ENCODE peak calls at places on chromosomes 7 and 10, in four cellular contexts. M is PC-9, G is tibial artery, R is neural crest cell. Q is an unnamed sample.

GRCh38 chr10:114319406-114320248 is 80.6 kb downstream of the VWA2 start:
- DNase-seq in M (no peak), R (no peak), G (no peak), Q (no peak)

GRCh38 chr10:49592726-49593563 is 17.2 kb upstream of the SLC18A3 start:
- DNase-seq in R (peak; percentile 76), M (peak; percentile 65), G (peak; percentile 47), Q (no peak)

GRCh38 chr10:79445217-79445707 is at the start of gene ZCCHC24:
- DNase-seq in M (peak; percentile 71), R (peak; percentile 28), G (no peak), Q (no peak)

GRCh38 chr7:142709921-142710320 is 39.4 kb upstream of the PRSS1 start:
- DNase-seq in M (no peak), G (no peak), R (no peak), Q (no peak)

GRCh38 chr10:52215745-52216361 is 98.2 kb upstream of the DKK1 start:
- DNase-seq in G (no peak), R (peak; percentile 51), M (peak; percentile 41), Q (peak; percentile 37)

GRCh38 chr7:17963281-17963680 is 23.0 kb upstream of the SNX13 start:
- DNase-seq in R (no peak), G (peak; percentile 34), M (no peak), Q (no peak)

GRCh38 chr7:4682621-4683042 is 537 bp downstream of the FOXK1 start:
- DNase-seq in M (peak; percentile 43), G (peak; percentile 47), R (no peak), Q (no peak)

GRCh38 chr10:6013413-6014192 is 36.3 kb upstream of the IL15RA start:
- DNase-seq in R (no peak), M (no peak), G (no peak), Q (no peak)

GRCh38 chr7:10237306-10237705 is 736.4 kb upstream of the PHF14 start:
- DNase-seq in R (no peak), M (no peak), G (no peak), Q (no peak)

GRCh38 chr7:33845991-33846509 is 59.3 kb upstream of the BMPER start:
- DNase-seq in R (no peak), G (peak; percentile 23), M (no peak), Q (no peak)

GRCh38 chr7:86667732-86668131 is 24.0 kb downstream of the GRM3 start:
- DNase-seq in G (no peak), R (no peak), M (no peak), Q (no peak)

GRCh38 chr10:132538790-132539421 is 1.3 kb downstream of the INPP5A start:
- DNase-seq in R (no peak), G (peak; percentile 18), M (no peak), Q (no peak)

GRCh38 chr10:98664329-98665042 is 217.8 kb upstream of the HPS1 start:
- DNase-seq in R (no peak), M (no peak), G (no peak), Q (no peak)

GRCh38 chr7:23468721-23469149 is 1.6 kb downstream of the IGF2BP3 start:
- DNase-seq in R (peak; percentile 13), M (peak; percentile 13), G (no peak), Q (no peak)

GRCh38 chr10:68721673-68721963 is 579 bp downstream of the CCAR1 start:
- DNase-seq in G (peak; percentile 23), M (no peak), R (no peak), Q (no peak)

GRCh38 chr10:125747417-125747816 is 27.9 kb downstream of the EDRF1 start:
- DNase-seq in G (no peak), M (no peak), R (no peak), Q (no peak)

GRCh38 chr10:125739994-125740679 is 20.6 kb downstream of the EDRF1 start:
- DNase-seq in G (no peak), M (no peak), R (no peak), Q (no peak)

GRCh38 chr10:125742465-125742864 is 23.0 kb downstream of the EDRF1 start:
- DNase-seq in M (no peak), G (no peak), R (no peak), Q (no peak)
- TF ChIP-seq CTCF in M (peak; percentile 31), G (no peak), R (peak; percentile 39), Q (no peak)

GRCh38 chr7:117402109-117402508 is 25.2 kb downstream of the ASZ1 start:
- DNase-seq in G (no peak), R (no peak), M (no peak), Q (no peak)

GRCh38 chr7:117399820-117400422 is 27.4 kb downstream of the ASZ1 start:
- DNase-seq in R (no peak), M (no peak), G (no peak), Q (no peak)

GRCh38 chr7:117401293-117402002 is 25.8 kb downstream of the ASZ1 start:
- DNase-seq in G (no peak), M (no peak), R (no peak), Q (no peak)

GRCh38 chr7:117403737-117404136 is 23.6 kb downstream of the ASZ1 start:
- DNase-seq in G (no peak), R (no peak), M (no peak), Q (no peak)

GRCh38 chr7:117405519-117405918 is 21.8 kb downstream of the ASZ1 start:
- DNase-seq in R (no peak), G (no peak), M (no peak), Q (no peak)
- TF ChIP-seq CTCF in R (no peak), G (no peak), M (no peak), Q (no peak)

GRCh38 chr7:16644157-16644556 is 1.4 kb downstream of the ANKMY2 start:
- DNase-seq in R (no peak), M (no peak), G (no peak), Q (no peak)

GRCh38 chr7:16644624-16644986 is 949 bp downstream of the ANKMY2 start:
- DNase-seq in R (peak; percentile 13), M (peak; percentile 56), G (peak; percentile 44), Q (no peak)

GRCh38 chr7:16646427-16647081 is 573 bp downstream of the BZW2 start:
- DNase-seq in M (no peak), G (no peak), R (no peak), Q (no peak)

GRCh38 chr7:16644987-16645592 is 464 bp downstream of the ANKMY2 start:
- DNase-seq in R (peak; percentile 14), G (peak; percentile 41), M (no peak), Q (no peak)

GRCh38 chr7:16645593-16646426 is at the start of the genes ANKMY2 and BZW2:
- DNase-seq in M (peak; percentile 98), G (peak; percentile 95), R (peak; percentile 84), Q (no peak)
- TF ChIP-seq CTCF in M (no peak), G (peak; percentile 8), R (no peak), Q (no peak)

GRCh38 chr7:158943234-158943633 is 86.9 kb downstream of the DYNC2I1 start:
- DNase-seq in M (no peak), R (no peak), G (no peak), Q (no peak)
- TF ChIP-seq CTCF in M (no peak), R (no peak), G (no peak), Q (no peak)

DNA sequence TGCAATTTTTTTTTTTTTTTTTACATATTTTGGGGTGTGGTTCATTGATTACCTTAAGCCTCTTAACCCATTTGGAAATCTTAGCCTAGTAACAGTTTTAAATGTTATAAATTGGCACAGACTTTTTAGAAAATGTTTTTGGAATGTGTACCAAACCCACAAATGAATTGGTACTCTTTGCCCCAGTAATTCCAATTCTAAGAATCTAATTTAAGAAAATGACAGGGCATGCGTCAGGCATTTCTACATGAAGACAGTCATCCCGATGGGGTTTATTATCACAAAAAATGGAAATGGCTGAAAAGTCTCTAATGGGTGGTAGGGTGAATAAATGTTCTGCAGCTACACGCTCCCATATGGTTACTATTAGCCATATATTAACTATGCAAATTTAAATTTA is 54.9 kb downstream of the ITIH5 start:
- DNase-seq in R (no peak), M (no peak), G (no peak), Q (no peak)
- TF ChIP-seq CTCF in R (no peak), M (no peak), G (no peak), Q (no peak)

DNA sequence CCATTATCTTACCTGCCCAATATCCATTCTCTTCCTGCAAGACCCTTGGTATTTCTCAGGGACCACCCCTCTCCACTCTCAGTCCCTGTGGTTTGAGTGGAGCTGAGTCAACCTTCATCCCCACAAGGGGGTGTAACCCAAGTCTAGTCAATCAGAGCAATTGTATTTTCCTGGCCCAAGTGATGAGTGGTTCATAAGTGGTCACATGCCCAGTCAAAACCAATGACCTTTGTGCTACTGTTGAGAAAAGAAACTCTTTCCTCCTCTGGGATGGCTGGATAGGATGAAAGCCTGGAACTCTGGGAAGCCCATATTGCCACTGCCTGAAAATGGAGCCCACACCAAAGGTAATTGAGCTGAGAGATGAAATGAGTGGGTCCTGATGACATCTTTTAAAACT is 93.6 kb downstream of the SNX10 start:
- DNase-seq in M (no peak), G (no peak), R (no peak), Q (no peak)
- TF ChIP-seq CTCF in M (no peak), G (no peak), R (no peak), Q (no peak)

GRCh38 chr10:11345224-11346054 is 266.0 kb downstream of the USP6NL start:
- DNase-seq in G (no peak), M (no peak), R (no peak), Q (no peak)
- TF ChIP-seq CTCF in G (no peak), M (no peak), R (no peak), Q (no peak)

GRCh38 chr7:144122876-144123275 is at the start of gene OR2A14:
- DNase-seq in R (no peak), G (no peak), M (no peak), Q (no peak)

GRCh38 chr7:144118341-144118740 is 4.6 kb upstream of the OR2A14 start:
- DNase-seq in G (no peak), M (no peak), R (no peak), Q (no peak)
- TF ChIP-seq CTCF in G (no peak), M (no peak), R (no peak), Q (no peak)

DNA sequence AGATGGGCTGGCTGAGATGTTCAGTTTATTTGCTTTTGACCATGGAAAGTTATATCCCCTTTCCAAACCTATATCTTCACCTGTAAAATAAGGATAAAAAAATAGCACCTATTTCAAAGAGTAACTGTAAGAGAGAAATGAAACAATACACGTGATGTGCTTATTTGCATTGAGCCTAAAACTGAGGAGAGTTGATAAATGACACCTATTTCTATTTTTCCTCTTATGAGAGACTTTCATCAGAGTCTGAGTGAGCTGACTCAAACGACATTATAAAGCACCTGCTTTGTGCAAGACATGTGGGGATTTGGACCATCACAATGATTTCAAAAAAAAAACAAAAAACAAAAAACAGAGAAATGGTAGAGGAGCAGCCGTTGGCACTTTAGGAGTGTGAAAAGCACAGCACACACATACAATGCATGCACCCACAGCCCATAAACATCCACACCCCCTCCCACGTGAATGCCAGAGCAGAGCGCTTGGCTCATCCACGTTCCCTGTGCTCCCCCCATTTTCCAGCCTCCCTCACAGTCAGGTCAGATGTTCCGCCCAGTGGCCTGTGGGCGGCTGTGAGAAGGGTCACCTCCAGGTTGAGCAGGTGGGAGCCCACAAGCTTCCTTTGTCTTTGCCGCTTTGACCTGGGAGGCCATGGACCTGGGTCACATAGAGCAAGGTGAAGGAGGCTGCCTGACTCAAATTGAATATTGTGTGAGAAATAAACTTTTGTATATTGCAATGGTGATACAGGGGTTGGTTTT is 253.2 kb upstream of the ZNF32 start:
- DNase-seq in M (no peak), G (no peak), R (no peak), Q (no peak)
- TF ChIP-seq CTCF in M (no peak), G (no peak), R (no peak), Q (no peak)

Q was measured in AG04449.